ENCODE peak calls at places on chromosomes 16 and 17, in eight cellular contexts. U is MCF 10A; L is mesothelial cell of epicardium; K is dorsolateral prefrontal cortex; T is colonic mucosa; N is CD8-positive, alpha-beta T cell; H is activated B cell treated with CpG ODN at 0.5 μM for 24 hours; V is NCI-H510A. Q is an unnamed sample.
A peak's percentile ranks its signal among the peaks of the same experiment; 100 is the strongest.

GRCh38 chr17:79549111-79549915 is 61.5 kb downstream of the RBFOX3 start:
- DNase-seq in V (no peak), K (no peak), T (no peak), U (no peak), H (no peak), N (no peak), L (no peak), Q (no peak)

GRCh38 chr17:36674278-36674650 is 72.9 kb downstream of the MRM1 start:
- DNase-seq in H (no peak), U (no peak), V (no peak), K (no peak), N (peak; percentile 70), L (no peak), T (no peak), Q (no peak)

GRCh38 chr17:32610027-32610650 is 123.3 kb downstream of the CDK5R1 start:
- DNase-seq in H (no peak), T (no peak), N (no peak), K (no peak), L (no peak), U (no peak), V (no peak), Q (no peak)

GRCh38 chr17:50290074-50290702 is 15.9 kb downstream of the TMEM92 start:
- DNase-seq in V (no peak), H (no peak), T (peak; percentile 82), K (no peak), N (no peak), U (peak; percentile 98), L (no peak), Q (peak; percentile 99)

GRCh38 chr16:13231365-13231764 is 330.0 kb downstream of the SHISA9 start:
- DNase-seq in V (no peak), T (no peak), N (no peak), H (no peak), K (no peak), U (no peak), L (no peak), Q (no peak)

GRCh38 chr17:59753522-59754467 is 46.3 kb downstream of the VMP1 start:
- DNase-seq in U (peak; percentile 86), L (no peak), H (no peak), K (no peak), V (peak; percentile 64), T (peak; percentile 47), N (no peak), Q (peak; percentile 96)

GRCh38 chr17:37701424-37702020 is 43.3 kb downstream of the HNF1B start:
- DNase-seq in N (no peak), U (peak; percentile 60), V (no peak), K (no peak), T (peak; percentile 80), L (no peak), H (peak; percentile 44), Q (peak; percentile 26)

GRCh38 chr17:31211352-31212012 is 85.6 kb downstream of the OMG start:
- DNase-seq in U (peak; percentile 17), H (no peak), N (no peak), K (no peak), V (no peak), L (no peak), T (no peak), Q (peak; percentile 34)

GRCh38 chr16:46822270-46822669 is 8.7 kb downstream of the C16orf87 start:
- DNase-seq in V (no peak), L (no peak), H (no peak), K (no peak), T (no peak), N (no peak), U (no peak), Q (peak; percentile 81)

GRCh38 chr17:44599298-44600175 is 42.3 kb downstream of the FZD2 start:
- DNase-seq in K (no peak), U (peak; percentile 21), V (peak; percentile 47), T (peak; percentile 55), H (no peak), N (no peak), L (no peak), Q (peak; percentile 95)

GRCh38 chr16:89921699-89922476 is 1.3 kb upstream of the TUBB3 start:
- DNase-seq in T (peak; percentile 54), U (peak; percentile 94), V (no peak), H (no peak), K (no peak), L (peak; percentile 71), N (no peak), Q (peak; percentile 96)

GRCh38 chr16:60206511-60206910 is 1472.4 kb upstream of the GOT2 start:
- DNase-seq in H (no peak), N (no peak), V (no peak), L (no peak), T (no peak), K (no peak), U (no peak), Q (no peak)

GRCh38 chr17:77654296-77654695 is 304.2 kb upstream of the TNRC6C start:
- DNase-seq in K (no peak), U (no peak), N (no peak), T (no peak), L (no peak), V (no peak), H (no peak), Q (no peak)